ENCODE peak calls at places on chromosomes 13 and 19, in four cellular contexts. V is mesenteric fat pad; R is NCI-H69; E is stimulated activated CD4-positive, alpha-beta T cell treated with anti-CD3 and anti-CD28 coated beads, Interleukin-1b, Interleukin-23, amount 100 ng/mL, for 24 hours. C is an unnamed sample.

GRCh38 chr19:30430206-30430734 is 58.1 kb downstream of the ZNF536 start:
- DNase-seq in V (no peak), R (no peak), E (no peak), C (peak; percentile 76)

GRCh38 chr13:72500851-72501250 is 226.6 kb downstream of the MZT1 start:
- DNase-seq in V (no peak), R (peak; percentile 39), E (no peak), C (no peak)

GRCh38 chr19:12913871-12914690 is 5.0 kb downstream of the SYCE2 start:
- DNase-seq in V (no peak), R (peak; percentile 64), E (no peak), C (no peak)

GRCh38 chr19:33098023-33098652 is 17.2 kb downstream of the GPATCH1 start:
- DNase-seq in V (no peak), R (no peak), E (no peak), C (no peak)

GRCh38 chr19:12868540-12869112 is 12.6 kb downstream of the DNASE2 start:
- DNase-seq in V (no peak), R (peak; percentile 40), E (no peak), C (no peak)

GRCh38 chr19:43460362-43461016 is 4.9 kb downstream of the LYPD3 start:
- DNase-seq in V (no peak), R (no peak), E (no peak), C (no peak)

GRCh38 chr13:23811366-23812027 is 77.7 kb downstream of the MIPEP start:
- DNase-seq in V (no peak), R (no peak), E (no peak), C (no peak)

GRCh38 chr13:106490887-106491321 is 44.6 kb downstream of the EFNB2 start:
- DNase-seq in V (no peak), R (no peak), E (no peak), C (no peak)

GRCh38 chr13:49908637-49909036 is 27.5 kb downstream of the SPRYD7 start:
- DNase-seq in V (no peak), R (peak; percentile 14), E (no peak), C (no peak)

GRCh38 chr13:88802886-88803285 is 1131.7 kb downstream of the SLITRK5 start:
- DNase-seq in V (no peak), R (no peak), E (no peak), C (no peak)

GRCh38 chr19:18290250-18291018 is 9.0 kb upstream of the JUND start:
- DNase-seq in V (no peak), R (peak; percentile 30), E (peak; percentile 69), C (no peak)

GRCh38 chr19:29260477-29261317 is 47.7 kb upstream of the UQCRFS1 start:
- DNase-seq in V (peak; percentile 14), R (peak; percentile 35), E (no peak), C (no peak)

GRCh38 chr13:91056746-91057145 is 290.7 kb upstream of the MIR17HG start:
- DNase-seq in V (no peak), R (no peak), E (no peak), C (no peak)

GRCh38 chr19:33241530-33242101 is 16.0 kb upstream of the SLC7A10 start:
- DNase-seq in V (no peak), R (no peak), E (no peak), C (no peak)

GRCh38 chr13:25803626-25804025 is 248.2 kb downstream of the SHISA2 start:
- DNase-seq in V (no peak), R (no peak), E (no peak), C (no peak)

GRCh38 chr19:645912-646797 is 6.5 kb downstream of the FGF22 start:
- DNase-seq in V (no peak), R (no peak), E (no peak), C (no peak)

GRCh38 chr19:54415208-54415900 is at the start of gene TTYH1:
- DNase-seq in V (no peak), R (peak; percentile 45), E (no peak), C (no peak)

GRCh38 chr19:20999731-21000352 is 20.6 kb upstream of the ZNF430 start:
- DNase-seq in V (no peak), R (peak; percentile 60), E (peak; percentile 64), C (peak; percentile 93)

GRCh38 chr19:42467437-42467760 is 24.7 kb upstream of the CXCL17 start:
- DNase-seq in V (no peak), R (no peak), E (no peak), C (no peak)

GRCh38 chr19:49609499-49610092 is 18.6 kb downstream of the PRR12 start:
- DNase-seq in V (no peak), R (no peak), E (no peak), C (no peak)

GRCh38 chr13:29496241-29496712 is 99.2 kb downstream of the SLC7A1 start:
- DNase-seq in V (peak; percentile 85), R (peak; percentile 36), E (no peak), C (no peak)

GRCh38 chr19:45528149-45528743 is 21.0 kb downstream of the VASP start:
- DNase-seq in V (no peak), R (peak; percentile 72), E (no peak), C (no peak)

GRCh38 chr19:56137405-56137804 is 3.7 kb upstream of the ZNF444 start:
- DNase-seq in V (no peak), R (peak; percentile 14), E (no peak), C (no peak)

GRCh38 chr13:27808866-27809546 is 16.7 kb downstream of the GSX1 start:
- DNase-seq in V (no peak), R (no peak), E (no peak), C (no peak)

GRCh38 chr19:4914736-4915501 is 5.6 kb downstream of the UHRF1 start:
- DNase-seq in V (no peak), R (peak; percentile 20), E (no peak), C (no peak)

GRCh38 chr13:100361504-100361903 is 227.1 kb downstream of the GGACT start:
- DNase-seq in V (no peak), R (no peak), E (no peak), C (no peak)

GRCh38 chr19:39038098-39038497 is 5.7 kb upstream of the FBXO27 start:
- DNase-seq in V (no peak), R (peak; percentile 45), E (no peak), C (no peak)

GRCh38 chr13:112397108-112397507 is 21.0 kb downstream of the SPACA7 start:
- DNase-seq in V (no peak), R (no peak), E (no peak), C (no peak)

GRCh38 chr13:113323869-113324268 is 26.8 kb downstream of the LAMP1 start:
- DNase-seq in V (no peak), R (no peak), E (no peak), C (no peak)

GRCh38 chr19:42487025-42487797 is 41.1 kb downstream of the CEACAM1 start:
- DNase-seq in V (no peak), R (no peak), E (no peak), C (no peak)

GRCh38 chr13:31200636-31200970 is 828 bp downstream of the B3GLCT start:
- DNase-seq in V (no peak), R (peak; percentile 72), E (no peak), C (peak; percentile 88)

GRCh38 chr13:110108348-110109139 is 198.4 kb downstream of the COL4A1 start:
- DNase-seq in V (no peak), R (peak; percentile 14), E (no peak), C (peak; percentile 92)

GRCh38 chr19:18659281-18660050 is 22.6 kb downstream of the KLHL26 start:
- DNase-seq in V (no peak), R (no peak), E (no peak), C (no peak)

GRCh38 chr13:81795710-81796109 is 1454.8 kb upstream of the SPRY2 start:
- DNase-seq in V (no peak), R (no peak), E (no peak), C (no peak)

GRCh38 chr19:29524912-29525870 is 603 bp upstream of the VSTM2B start:
- DNase-seq in V (no peak), R (no peak), E (no peak), C (no peak)

GRCh38 chr13:99600318-99600717 is 99.0 kb downstream of the TM9SF2 start:
- DNase-seq in V (no peak), R (peak; percentile 46), E (no peak), C (no peak)

GRCh38 chr19:12896460-12896859 is 5.5 kb downstream of the GCDH start:
- DNase-seq in V (no peak), R (no peak), E (no peak), C (no peak)

GRCh38 chr19:1155352-1156304 is 18.4 kb downstream of the SBNO2 start:
- DNase-seq in V (no peak), R (no peak), E (no peak), C (no peak)